ENCODE peak calls at places on chromosomes 7 and 10, in five cellular contexts. E is fibroblast of pulmonary artery, B is fibroblast of lung, D is IMR-90, C is astrocyte. K is an unnamed sample.

GRCh38 chr10:118106426-118106825 is 59.7 kb upstream of the RAB11FIP2 start:
- DNase-seq in E (peak), B (peak), D (peak), C (peak), K (peak)

GRCh38 chr10:19921300-19922140 is 105.3 kb downstream of the PLXDC2 start:
- DNase-seq in E (peak), B (peak), D (peak), C (peak), K (peak)

GRCh38 chr10:104117839-104118323 is 4.1 kb upstream of the SFR1 start:
- DNase-seq in E (peak), B (peak), D (peak), C (peak), K (peak)

GRCh38 chr7:2417981-2418481 is 14.6 kb downstream of the CHST12 start:
- DNase-seq in E (no peak), B (peak), D (peak), C (peak), K (peak)

GRCh38 chr7:2954433-2954853 is 89.2 kb downstream of the CARD11 start:
- DNase-seq in E (no peak), B (no peak), D (no peak), C (no peak), K (no peak)

GRCh38 chr10:97850446-97850845 is 803 bp downstream of the GOLGA7B start:
- DNase-seq in E (no peak), B (no peak), D (no peak), C (no peak), K (no peak)

GRCh38 chr7:128410092-128410665 is 397 bp upstream of the IMPDH1 start:
- DNase-seq in E (peak), B (peak), D (peak), C (peak), K (peak)

GRCh38 chr7:140433396-140433795 is 29.5 kb downstream of the RAB19 start:
- DNase-seq in E (no peak), B (no peak), D (no peak), C (no peak), K (no peak)

GRCh38 chr10:117663750-117664149 is 121.2 kb downstream of the EMX2 start:
- DNase-seq in E (peak), B (peak), D (peak), C (peak), K (peak)

GRCh38 chr10:111091833-111092232 is 15.0 kb downstream of the ADRA2A start:
- DNase-seq in E (no peak), B (no peak), D (no peak), C (no peak), K (no peak)

GRCh38 chr10:71888623-71889387 is 37.8 kb upstream of the PSAP start:
- DNase-seq in E (peak), B (peak), D (peak), C (peak), K (peak)

GRCh38 chr7:95318501-95318900 is 5.8 kb downstream of the PON1 start:
- DNase-seq in E (no peak), B (no peak), D (no peak), C (no peak), K (no peak)

GRCh38 chr7:6650521-6651011 is 13.4 kb downstream of the ZNF316 start:
- DNase-seq in E (no peak), B (no peak), D (no peak), C (no peak), K (no peak)

GRCh38 chr10:125154529-125154928 is 5.8 kb downstream of the CTBP2 start:
- DNase-seq in E (no peak), B (no peak), D (no peak), C (no peak), K (no peak)

GRCh38 chr7:84238611-84239010 is 44.0 kb upstream of the SEMA3A start:
- DNase-seq in E (no peak), B (no peak), D (no peak), C (no peak), K (no peak)

GRCh38 chr7:50281680-50282445 is 22.7 kb upstream of the IKZF1 start:
- DNase-seq in E (no peak), B (no peak), D (no peak), C (no peak), K (no peak)

GRCh38 chr10:59698326-59698725 is 11.3 kb downstream of the SLC16A9 start:
- DNase-seq in E (no peak), B (no peak), D (no peak), C (no peak), K (no peak)

GRCh38 chr10:124019886-124020797 is 73.3 kb downstream of the CHST15 start:
- DNase-seq in E (no peak), B (no peak), D (no peak), C (no peak), K (no peak)

GRCh38 chr7:47580811-47581331 is 1.0 kb downstream of the TNS3 start:
- DNase-seq in E (no peak), B (no peak), D (peak), C (no peak), K (peak)

GRCh38 chr7:36278767-36279171 is 110.9 kb upstream of the ANLN start:
- DNase-seq in E (peak), B (peak), D (peak), C (peak), K (peak)

GRCh38 chr10:63841761-63842160 is 320.6 kb downstream of the REEP3 start:
- DNase-seq in E (no peak), B (no peak), D (no peak), C (no peak), K (no peak)

GRCh38 chr10:103193820-103194529 is 903 bp upstream of the NT5C2 start:
- DNase-seq in E (peak), B (peak), D (peak), C (peak), K (peak)

GRCh38 chr10:1187855-1188555 is 131.8 kb downstream of the WDR37 start:
- DNase-seq in E (no peak), B (no peak), D (no peak), C (no peak), K (no peak)

GRCh38 chr7:5869691-5870090 is 10.9 kb upstream of the OCM start:
- DNase-seq in E (no peak), B (no peak), D (no peak), C (no peak), K (no peak)

GRCh38 chr10:16481052-16481728 is 40.5 kb downstream of the C1QL3 start:
- DNase-seq in E (no peak), B (no peak), D (no peak), C (no peak), K (no peak)

GRCh38 chr10:119521443-119522204 is 20.9 kb downstream of the RGS10 start:
- DNase-seq in E (peak), B (peak), D (peak), C (peak), K (peak)

GRCh38 chr10:62818426-62819011 is 2.4 kb upstream of the EGR2 start:
- DNase-seq in E (peak), B (peak), D (no peak), C (no peak), K (peak)

GRCh38 chr10:99548041-99548530 is 15.3 kb downstream of the NKX2-3 start:
- DNase-seq in E (no peak), B (peak), D (peak), C (no peak), K (peak)

GRCh38 chr7:51317582-51317910 is 937 bp upstream of the COBL start:
- DNase-seq in E (no peak), B (no peak), D (no peak), C (no peak), K (no peak)

GRCh38 chr7:117323877-117324699 is 1.2 kb upstream of the WNT2 start:
- DNase-seq in E (peak), B (peak), D (peak), C (peak), K (peak)

GRCh38 chr7:74479066-74479781 is 25.5 kb downstream of the GTF2IRD1 start:
- DNase-seq in E (no peak), B (peak), D (peak), C (peak), K (no peak)

GRCh38 chr7:28239823-28240204 is 59.2 kb upstream of the JAZF1 start:
- DNase-seq in E (no peak), B (no peak), D (no peak), C (no peak), K (no peak)

GRCh38 chr10:84267503-84268126 is 22.8 kb downstream of the RGR start:
- DNase-seq in E (peak), B (peak), D (peak), C (peak), K (peak)

GRCh38 chr10:62335326-62335725 is 38.8 kb upstream of the ZNF365 start:
- DNase-seq in E (peak), B (peak), D (peak), C (peak), K (no peak)

GRCh38 chr7:92717982-92718716 is 118.2 kb downstream of the CDK6 start:
- DNase-seq in E (peak), B (peak), D (peak), C (peak), K (peak)

GRCh38 chr10:114103286-114103685 is 59.6 kb downstream of the ADRB1 start:
- DNase-seq in E (peak), B (peak), D (peak), C (peak), K (peak)

GRCh38 chr7:135321556-135321955 is 87.9 kb downstream of the STRA8 start:
- DNase-seq in E (peak), B (peak), D (peak), C (peak), K (peak)

GRCh38 chr10:14039968-14040668 is 290.6 kb downstream of the FRMD4A start:
- DNase-seq in E (peak), B (peak), D (peak), C (peak), K (peak)

GRCh38 chr10:14035506-14035905 is 295.2 kb downstream of the FRMD4A start:
- DNase-seq in E (no peak), B (no peak), D (no peak), C (no peak), K (no peak)

GRCh38 chr10:14036233-14036632 is 294.5 kb downstream of the FRMD4A start:
- DNase-seq in E (no peak), B (no peak), D (no peak), C (no peak), K (no peak)

GRCh38 chr10:14040787-14041631 is 289.7 kb downstream of the FRMD4A start:
- DNase-seq in E (peak), B (no peak), D (no peak), C (no peak), K (peak)
- H3K4me3 ChIP-seq in E (no peak), B (no peak), D (no peak), C (no peak), K (no peak)

DNA sequence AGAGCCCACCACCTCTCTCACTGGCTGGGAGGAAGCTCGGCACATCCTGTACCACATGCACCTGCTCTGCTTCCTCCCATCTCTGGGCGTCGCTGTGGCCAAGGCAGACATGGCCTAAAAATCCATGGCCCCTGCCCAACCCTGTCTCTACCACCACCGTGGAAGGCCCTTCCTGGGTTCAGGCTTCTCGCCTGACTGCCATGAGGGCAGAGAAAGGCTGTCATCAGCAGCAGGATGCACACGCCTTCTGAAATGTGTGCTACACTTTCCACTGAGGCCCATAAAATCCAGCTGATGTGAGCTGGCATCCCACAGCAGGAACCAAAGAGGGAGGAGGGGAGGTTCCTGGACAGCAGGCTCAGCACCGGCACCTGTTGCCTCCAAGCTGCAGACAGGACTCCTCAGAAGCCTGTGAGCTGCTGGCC is 93.4 kb downstream of the PTPRN2 start:
- DNase-seq in E (no peak), B (no peak), D (no peak), C (no peak), K (no peak)
- TF ChIP-seq CTCF in E (no peak), B (no peak), D (no peak), C (no peak), K (no peak)

GRCh38 chr7:100485514-100485913 is 1.8 kb downstream of the NYAP1 start:
- DNase-seq in E (no peak), B (no peak), D (no peak), C (no peak), K (no peak)
- H3K4me3 ChIP-seq in E (no peak), B (no peak), D (no peak), C (no peak), K (no peak)

DNA sequence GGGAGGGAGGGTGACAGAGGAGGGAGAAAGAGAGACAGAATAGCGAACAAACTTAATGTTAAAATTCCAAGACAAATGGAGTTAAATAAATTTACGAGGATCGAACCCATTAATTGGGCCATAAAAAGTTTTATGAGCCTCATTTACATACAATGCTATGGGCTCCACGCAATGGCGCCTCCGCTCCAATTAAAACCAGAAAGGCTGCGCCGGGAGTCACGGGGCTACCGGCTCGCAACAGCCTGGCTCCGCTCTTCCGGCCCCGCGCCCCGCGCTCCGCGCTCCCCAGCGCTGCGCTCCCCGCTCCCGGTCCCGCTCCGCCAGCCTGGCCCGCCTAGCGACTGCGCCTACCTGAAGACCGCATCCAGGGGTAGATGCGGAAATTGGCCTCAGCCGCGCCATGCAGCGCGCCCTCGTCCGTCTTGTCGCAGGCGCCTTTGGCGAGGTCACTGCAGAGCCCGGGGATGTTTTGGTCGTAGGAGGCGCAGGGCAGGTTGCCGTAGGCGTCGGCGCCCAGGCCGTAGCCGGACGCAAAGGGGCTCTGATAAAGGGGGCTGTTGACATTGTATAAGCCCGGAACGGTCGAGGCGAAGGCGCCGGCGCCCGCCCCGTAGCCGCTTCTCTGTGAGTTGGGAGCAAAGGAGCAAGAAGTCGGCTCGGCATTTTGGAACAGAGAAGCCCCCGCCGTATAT is 513 bp downstream of the HOXA7 start:
- DNase-seq in E (no peak), B (no peak), D (no peak), C (no peak), K (no peak)
- TF ChIP-seq CTCF in E (no peak), B (no peak), D (no peak), C (no peak), K (no peak)